ENCODE peak calls at places on chromosomes 13 and 19, in nine cellular contexts. Q is midbrain; P is T-helper 22 cell; A is NCI-H460; D is AG04450; L is NCI-H1092 treated with DMSO at 0.1 percent for 48 hours; F is mammary epithelial cell; H is activated CD4-positive, alpha-beta T cell treated with anti-CD3 and anti-CD28 coated beads, Interleukin-2, amount 50 U/mL, for 48 hours; K is naive B cell. Y is an unnamed sample.

GRCh38 chr19:34034318-34034846 is 137.9 kb upstream of the LSM14A start:
- DNase-seq in L (no peak), P (no peak), K (no peak), Q (no peak), A (no peak), D (no peak), F (no peak), H (no peak), Y (no peak)

GRCh38 chr13:95298971-95299627 is 2.2 kb downstream of the ABCC4 start:
- DNase-seq in D (peak), K (no peak), H (no peak), F (peak), A (no peak), Q (no peak), L (no peak), P (no peak), Y (no peak)

GRCh38 chr19:41871573-41872383 is 5.3 kb upstream of the CD79A start:
- DNase-seq in P (peak), L (no peak), F (no peak), A (no peak), H (peak), Q (peak), D (no peak), K (peak), Y (no peak)

GRCh38 chr13:87684850-87685735 is 13.9 kb downstream of the SLITRK5 start:
- DNase-seq in P (no peak), Q (no peak), A (no peak), K (no peak), L (peak), F (no peak), D (no peak), H (no peak), Y (no peak)

GRCh38 chr19:18672606-18673337 is 10.7 kb upstream of the CRTC1 start:
- DNase-seq in H (no peak), P (no peak), F (no peak), Q (peak), D (no peak), L (no peak), K (no peak), A (no peak), Y (no peak)

GRCh38 chr13:84831666-84832657 is 949.7 kb upstream of the SLITRK1 start:
- DNase-seq in F (no peak), H (no peak), A (no peak), K (no peak), Q (no peak), D (no peak), L (no peak), P (no peak), Y (no peak)

GRCh38 chr19:19098703-19099632 is 35.2 kb downstream of the SLC25A42 start:
- DNase-seq in P (no peak), H (no peak), D (no peak), F (no peak), K (no peak), A (no peak), L (no peak), Q (no peak), Y (no peak)

GRCh38 chr13:39273953-39274352 is 235.7 kb downstream of the NHLRC3 start:
- DNase-seq in H (no peak), L (peak), A (no peak), F (no peak), D (no peak), K (no peak), P (no peak), Q (no peak), Y (peak)

GRCh38 chr19:7391218-7391670 is 42.5 kb downstream of the ARHGEF18 start:
- DNase-seq in A (no peak), H (no peak), F (peak), D (no peak), P (no peak), K (no peak), Q (no peak), L (no peak), Y (peak)

Y was measured in trophoblast cell.